ENCODE peak calls at places on chromosomes 7 and 10, in nine cellular contexts. Q is suprapubic skin, P is cardiac muscle cell, U is heart left ventricle, S is vagina, R is stomach, Z is left ventricle myocardium inferior, I is Peyer's patch, X is lower lobe of right lung. V is an unnamed sample.
A peak's percentile ranks its signal among the peaks of the same experiment; 100 is the strongest.

GRCh38 chr10:57992321-57993077 is 275.2 kb downstream of the IPMK start:
- DNase-seq in Q (no peak), P (no peak), U (no peak), S (no peak), R (no peak), Z (no peak), I (no peak), X (no peak), V (no peak)

GRCh38 chr10:79050896-79051555 is 17.7 kb upstream of the ZMIZ1 start:
- DNase-seq in Q (peak; percentile 44), P (peak; percentile 54), U (no peak), S (no peak), R (no peak), Z (peak; percentile 4), I (no peak), X (peak; percentile 42), V (peak; percentile 30)

GRCh38 chr7:95951531-95951930 is 179.2 kb downstream of the DYNC1I1 start:
- DNase-seq in Q (no peak), P (no peak), U (no peak), S (no peak), R (no peak), Z (no peak), I (no peak), X (no peak), V (no peak)

GRCh38 chr7:44275829-44276570 is 49.4 kb downstream of the CAMK2B start:
- DNase-seq in Q (peak; percentile 49), P (peak; percentile 56), U (no peak), S (no peak), R (no peak), Z (peak; percentile 7), I (no peak), X (peak; percentile 26), V (peak; percentile 58)

GRCh38 chr10:70890917-70891431 is 2.6 kb upstream of the PCBD1 start:
- DNase-seq in Q (peak; percentile 74), P (peak; percentile 54), U (peak; percentile 80), S (no peak), R (peak; percentile 64), Z (peak; percentile 72), I (no peak), X (no peak), V (no peak)

GRCh38 chr7:16755397-16755796 is 1.8 kb downstream of the TSPAN13 start:
- DNase-seq in Q (no peak), P (no peak), U (no peak), S (no peak), R (no peak), Z (no peak), I (no peak), X (no peak), V (no peak)

GRCh38 chr10:1242975-1243374 is 186.8 kb downstream of the WDR37 start:
- DNase-seq in Q (no peak), P (no peak), U (no peak), S (peak; percentile 49), R (no peak), Z (no peak), I (no peak), X (no peak), V (no peak)

GRCh38 chr7:90599892-90600555 is 3.9 kb downstream of the CDK14 start:
- DNase-seq in Q (no peak), P (peak; percentile 66), U (no peak), S (no peak), R (no peak), Z (no peak), I (no peak), X (no peak), V (no peak)

GRCh38 chr7:99040104-99040958 is 103.6 kb downstream of the SMURF1 start:
- DNase-seq in Q (peak; percentile 92), P (peak; percentile 89), U (peak; percentile 85), S (no peak), R (peak; percentile 85), Z (peak; percentile 76), I (peak; percentile 48), X (peak; percentile 65), V (no peak)

GRCh38 chr7:41029072-41029492 is 673.8 kb downstream of the INHBA start:
- DNase-seq in Q (no peak), P (peak; percentile 71), U (no peak), S (no peak), R (no peak), Z (no peak), I (no peak), X (no peak), V (peak; percentile 92)

GRCh38 chr7:69871886-69872592 is 273.8 kb downstream of the AUTS2 start:
- DNase-seq in Q (no peak), P (no peak), U (no peak), S (no peak), R (no peak), Z (no peak), I (no peak), X (no peak), V (no peak)

GRCh38 chr7:69873512-69873911 is 275.2 kb downstream of the AUTS2 start:
- DNase-seq in Q (no peak), P (no peak), U (no peak), S (no peak), R (no peak), Z (no peak), I (no peak), X (no peak), V (no peak)

GRCh38 chr7:69868921-69869320 is 270.6 kb downstream of the AUTS2 start:
- DNase-seq in Q (no peak), P (peak; percentile 40), U (no peak), S (no peak), R (no peak), Z (no peak), I (no peak), X (no peak), V (no peak)

DNA sequence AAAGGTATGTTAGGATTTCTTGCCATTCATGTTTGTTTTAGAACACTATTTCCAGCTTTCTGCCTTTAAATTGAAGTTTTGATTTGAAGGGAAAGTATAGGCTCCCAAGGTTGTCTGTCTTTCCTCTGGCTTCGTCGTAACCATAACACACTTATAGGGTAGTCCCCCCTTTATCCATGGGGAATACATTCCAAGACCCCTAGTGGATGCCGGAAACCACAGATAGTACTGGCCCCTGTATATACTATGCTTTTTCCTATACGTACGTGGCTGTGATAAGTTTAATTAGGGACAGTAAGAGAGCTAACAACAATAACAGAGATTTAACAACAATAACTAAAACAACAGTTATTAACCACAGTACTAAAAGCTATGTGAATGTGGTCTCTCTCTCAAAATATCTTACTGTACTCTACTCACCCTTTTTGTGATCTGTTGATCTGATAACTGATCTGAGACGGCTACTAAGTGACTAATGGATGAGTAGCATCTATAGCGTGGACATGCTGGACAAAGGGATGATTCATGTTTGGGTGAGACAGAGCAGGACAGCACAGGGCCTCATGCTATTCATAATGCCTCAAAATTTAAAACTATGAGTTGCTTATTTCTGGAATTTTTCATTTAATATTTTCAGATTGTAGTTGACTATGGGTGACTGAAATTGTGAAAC is 273.1 kb downstream of the AUTS2 start:
- DNase-seq in Q (no peak), P (peak; percentile 47), U (no peak), S (no peak), R (no peak), Z (no peak), I (no peak), X (no peak), V (no peak)
- TF ChIP-seq CTCF in Q (no peak), P (no peak), U (no peak), S (no peak), R (no peak), Z (no peak), I (no peak), X (no peak), V (no peak)

GRCh38 chr7:158997471-158997870 is 141.1 kb downstream of the DYNC2I1 start:
- DNase-seq in Q (no peak), P (no peak), U (no peak), S (no peak), R (no peak), Z (no peak), I (no peak), X (no peak), V (peak; percentile 44)
- H3K4me3 ChIP-seq in Q (no peak overlapping the region), P (no peak overlapping the region), U (no peak overlapping the region), S (no peak overlapping the region), R (peak overlapping the region; percentile 21), Z (peak overlapping the region; percentile 48), I (no peak overlapping the region), X (no peak overlapping the region), V (no peak overlapping the region)

GRCh38 chr10:119497243-119497642 is 45.3 kb downstream of the RGS10 start:
- DNase-seq in Q (no peak), P (no peak), U (no peak), S (no peak), R (no peak), Z (no peak), I (no peak), X (no peak), V (no peak)

GRCh38 chr10:119495061-119495505 is 47.4 kb downstream of the RGS10 start:
- DNase-seq in Q (no peak), P (peak; percentile 18), U (no peak), S (no peak), R (no peak), Z (no peak), I (no peak), X (no peak), V (no peak)

GRCh38 chr10:119494224-119495060 is 48.1 kb downstream of the RGS10 start:
- DNase-seq in Q (no peak), P (no peak), U (no peak), S (no peak), R (no peak), Z (no peak), I (no peak), X (no peak), V (no peak)

GRCh38 chr10:119495545-119495944 is 47.0 kb downstream of the RGS10 start:
- DNase-seq in Q (no peak), P (no peak), U (no peak), S (no peak), R (no peak), Z (no peak), I (no peak), X (no peak), V (no peak)

GRCh38 chr10:119496282-119496681 is 46.2 kb downstream of the RGS10 start:
- DNase-seq in Q (no peak), P (no peak), U (no peak), S (no peak), R (no peak), Z (no peak), I (peak; percentile 39), X (no peak), V (no peak)
- H3K27ac ChIP-seq in Q (no peak overlapping the region), P (no peak overlapping the region), U (no peak overlapping the region), S (peak overlapping the region; percentile 84), R (peak overlapping the region; percentile 28), Z (no peak overlapping the region), I (peak overlapping the region; percentile 22), X (no peak overlapping the region), V (no peak overlapping the region)

GRCh38 chr10:116974442-116975005 is 30.5 kb downstream of the SHTN1 start:
- DNase-seq in Q (no peak), P (peak; percentile 88), U (no peak), S (no peak), R (no peak), Z (no peak), I (no peak), X (no peak), V (no peak)

GRCh38 chr10:116973946-116974345 is 31.0 kb downstream of the SHTN1 start:
- DNase-seq in Q (no peak), P (no peak), U (no peak), S (no peak), R (no peak), Z (no peak), I (no peak), X (no peak), V (no peak)

GRCh38 chr10:116970050-116970449 is 34.9 kb downstream of the SHTN1 start:
- DNase-seq in Q (no peak), P (no peak), U (no peak), S (no peak), R (no peak), Z (no peak), I (no peak), X (no peak), V (no peak)

GRCh38 chr10:116972136-116972535 is 32.9 kb downstream of the SHTN1 start:
- DNase-seq in Q (no peak), P (no peak), U (no peak), S (no peak), R (no peak), Z (no peak), I (no peak), X (no peak), V (no peak)

GRCh38 chr10:116973371-116973905 is 31.5 kb downstream of the SHTN1 start:
- DNase-seq in Q (no peak), P (no peak), U (no peak), S (no peak), R (no peak), Z (no peak), I (no peak), X (no peak), V (no peak)
- TF ChIP-seq CTCF in Q (no peak), P (no peak), U (no peak), S (no peak), R (no peak), Z (no peak), I (no peak), X (no peak), V (no peak)